ENCODE peak calls at places on chromosomes 1 and 21, in six cellular contexts. V is lung microvascular endothelial cell, R is activated T-cell treated with anti-CD3 and anti-CD28 coated beads for 1 hour, Y is fibroblast of villous mesenchyme, T is NCI-H1694, Q is astrocyte. D is an unnamed sample.
A peak's percentile ranks its signal among the peaks of the same experiment; 100 is the strongest.

GRCh38 chr1:22080184-22080583 is 27.7 kb downstream of the CDC42 start:
- DNase-seq in V (no peak), R (no peak), Y (no peak), T (no peak), Q (no peak), D (no peak)

GRCh38 chr1:59318271-59318865 is 21.5 kb downstream of the FGGY start:
- DNase-seq in V (no peak), R (no peak), Y (no peak), T (no peak), Q (peak; percentile 41), D (no peak)

GRCh38 chr1:31585736-31586365 is 9.5 kb downstream of the TINAGL1 start:
- DNase-seq in V (no peak), R (no peak), Y (no peak), T (no peak), Q (no peak), D (no peak)

GRCh38 chr1:67338642-67339041 is 31.0 kb downstream of the IL12RB2 start:
- DNase-seq in V (no peak), R (no peak), Y (no peak), T (no peak), Q (no peak), D (no peak)

GRCh38 chr1:115933625-115934024 is 42.7 kb upstream of the SLC22A15 start:
- DNase-seq in V (no peak), R (no peak), Y (no peak), T (no peak), Q (no peak), D (no peak)

GRCh38 chr1:30680879-30681278 is 42.5 kb downstream of the MATN1 start:
- DNase-seq in V (no peak), R (no peak), Y (no peak), T (no peak), Q (no peak), D (no peak)

GRCh38 chr1:30877205-30877912 is 31.2 kb downstream of the SDC3 start:
- DNase-seq in V (no peak), R (no peak), Y (peak; percentile 84), T (no peak), Q (peak; percentile 62), D (peak; percentile 94)

GRCh38 chr1:156592910-156593732 is 1.5 kb downstream of the NAXE start:
- DNase-seq in V (peak; percentile 84), R (no peak), Y (no peak), T (no peak), Q (no peak), D (no peak)

GRCh38 chr1:21297975-21298374 is 7.7 kb upstream of the ECE1 start:
- DNase-seq in V (no peak), R (no peak), Y (peak; percentile 46), T (no peak), Q (no peak), D (peak; percentile 65)

GRCh38 chr1:243596441-243597183 is 253.4 kb downstream of the AKT3 start:
- DNase-seq in V (no peak), R (peak; percentile 8), Y (peak; percentile 93), T (no peak), Q (peak; percentile 99), D (peak; percentile 94)

GRCh38 chr1:30977105-30977504 is 68.5 kb upstream of the SDC3 start:
- DNase-seq in V (peak; percentile 20), R (no peak), Y (peak; percentile 73), T (no peak), Q (peak; percentile 46), D (peak; percentile 22)

GRCh38 chr1:35222322-35223108 is 29.6 kb upstream of the SFPQ start:
- DNase-seq in V (no peak), R (no peak), Y (peak; percentile 85), T (no peak), Q (peak; percentile 58), D (peak; percentile 93)

GRCh38 chr1:7478797-7479499 is 292.1 kb upstream of the VAMP3 start:
- DNase-seq in V (peak; percentile 24), R (no peak), Y (peak; percentile 96), T (no peak), Q (peak; percentile 96), D (peak; percentile 93)

GRCh38 chr21:35303085-35303484 is 254.0 kb upstream of the RUNX1 start:
- DNase-seq in V (no peak), R (no peak), Y (peak; percentile 89), T (no peak), Q (peak; percentile 93), D (peak; percentile 78)

GRCh38 chr1:74485622-74486021 is 26.8 kb downstream of the LRRC53 start:
- DNase-seq in V (no peak), R (no peak), Y (no peak), T (peak; percentile 82), Q (no peak), D (no peak)

GRCh38 chr1:40859017-40859416 is 3.1 kb downstream of the CITED4 start:
- DNase-seq in V (no peak), R (no peak), Y (no peak), T (no peak), Q (no peak), D (no peak)

GRCh38 chr21:25911730-25912401 is 177.1 kb downstream of the GABPA start:
- DNase-seq in V (peak; percentile 71), R (no peak), Y (no peak), T (no peak), Q (peak; percentile 62), D (no peak)

GRCh38 chr1:199264283-199264682 is 625.4 kb downstream of the PTPRC start:
- DNase-seq in V (no peak), R (no peak), Y (no peak), T (no peak), Q (no peak), D (no peak)

GRCh38 chr1:164977561-164977960 is 379.0 kb downstream of the LMX1A start:
- DNase-seq in V (no peak), R (no peak), Y (no peak), T (no peak), Q (no peak), D (no peak)

GRCh38 chr1:21911205-21912001 is 25.7 kb downstream of the HSPG2 start:
- DNase-seq in V (peak; percentile 61), R (no peak), Y (no peak), T (no peak), Q (peak; percentile 55), D (no peak)

GRCh38 chr1:24503003-24503751 is 541 bp downstream of the RCAN3 start:
- DNase-seq in V (no peak), R (no peak), Y (no peak), T (no peak), Q (no peak), D (no peak)

GRCh38 chr1:47434051-47434842 is 3.6 kb upstream of the FOXD2 start:
- DNase-seq in V (peak; percentile 55), R (no peak), Y (peak; percentile 58), T (no peak), Q (peak; percentile 34), D (peak; percentile 69)

GRCh38 chr1:145949219-145949618 is 8.6 kb downstream of the LIX1L start:
- DNase-seq in V (no peak), R (no peak), Y (no peak), T (no peak), Q (no peak), D (no peak)

GRCh38 chr1:210292276-210292851 is 36.3 kb upstream of the HHAT start:
- DNase-seq in V (peak; percentile 5), R (peak; percentile 10), Y (peak; percentile 19), T (no peak), Q (peak; percentile 19), D (peak; percentile 4)

GRCh38 chr1:109639063-109639840 is 16.6 kb upstream of the GSTM4 start:
- DNase-seq in V (no peak), R (no peak), Y (no peak), T (no peak), Q (no peak), D (no peak)